ENCODE peak calls at places on chromosomes 5 and 9, in eight cellular contexts. X, G, S, I, M, F, V and E are unnamed samples.

GRCh38 chr5:40431734-40432133 is 248.0 kb upstream of the PTGER4 start:
- DNase-seq in S (no peak), F (no peak), V (no peak), X (no peak), G (no peak), I (peak; percentile 60), M (no peak), E (no peak)

GRCh38 chr5:36374275-36374862 is 72.7 kb upstream of the RANBP3L start:
- DNase-seq in M (no peak), I (no peak), X (no peak), G (no peak), V (peak; percentile 24), F (no peak), S (no peak), E (no peak)

GRCh38 chr9:135400496-135400895 is 79.1 kb upstream of the PPP1R26 start:
- DNase-seq in S (no peak), I (no peak), F (no peak), V (no peak), M (no peak), X (no peak), G (no peak), E (no peak)

GRCh38 chr9:106830527-106831140 is 32.3 kb upstream of the ZNF462 start:
- DNase-seq in X (no peak), I (no peak), M (no peak), G (no peak), F (peak; percentile 28), V (no peak), S (peak; percentile 46), E (no peak)

GRCh38 chr9:118459832-118460425 is 755.7 kb downstream of the TLR4 start:
- DNase-seq in G (no peak), I (no peak), F (peak; percentile 31), S (no peak), V (no peak), X (no peak), M (no peak), E (no peak)

GRCh38 chr5:114393159-114393558 is 31.3 kb downstream of the KCNN2 start:
- DNase-seq in S (no peak), M (no peak), F (no peak), X (no peak), G (no peak), I (no peak), V (no peak), E (no peak)

GRCh38 chr9:133855802-133856592 is 117.8 kb upstream of the SARDH start:
- DNase-seq in G (no peak), I (peak; percentile 87), F (no peak), X (no peak), M (no peak), S (peak; percentile 44), V (no peak), E (no peak)

GRCh38 chr9:104682642-104683041 is 11.7 kb upstream of the OR13D1 start:
- DNase-seq in S (no peak), G (peak; percentile 53), V (peak; percentile 4), M (peak; percentile 73), I (no peak), F (no peak), X (peak; percentile 76), E (no peak)

GRCh38 chr9:32969270-32969669 is 32.2 kb downstream of the APTX start:
- DNase-seq in V (no peak), M (no peak), I (no peak), G (no peak), S (no peak), F (no peak), X (no peak), E (no peak)

GRCh38 chr5:139765040-139765408 is 30.6 kb upstream of the PSD2 start:
- DNase-seq in S (no peak), I (no peak), G (no peak), M (no peak), V (no peak), X (no peak), F (no peak), E (no peak)

GRCh38 chr5:67515020-67515689 is 318.6 kb upstream of the CD180 start:
- DNase-seq in G (no peak), M (no peak), F (no peak), S (no peak), I (no peak), X (no peak), V (no peak), E (no peak)

GRCh38 chr5:98121036-98121936 is 652.2 kb upstream of the RGMB start:
- DNase-seq in F (no peak), V (no peak), M (no peak), I (no peak), X (no peak), G (no peak), S (no peak), E (no peak)

GRCh38 chr5:142757564-142757963 is 12.6 kb upstream of the ARHGAP26 start:
- DNase-seq in X (no peak), I (no peak), V (no peak), F (no peak), M (no peak), G (no peak), S (no peak), E (no peak)

GRCh38 chr5:142754031-142754430 is 16.1 kb upstream of the ARHGAP26 start:
- DNase-seq in G (no peak), S (no peak), I (no peak), M (no peak), X (no peak), V (no peak), F (peak; percentile 39), E (no peak)

GRCh38 chr5:142756576-142756975 is 13.6 kb upstream of the ARHGAP26 start:
- DNase-seq in F (no peak), G (no peak), M (no peak), I (no peak), S (no peak), X (no peak), V (no peak), E (no peak)

GRCh38 chr5:142749321-142749720 is 20.9 kb upstream of the ARHGAP26 start:
- DNase-seq in I (no peak), F (no peak), X (no peak), S (no peak), G (no peak), V (peak; percentile 20), M (no peak), E (no peak)

DNA sequence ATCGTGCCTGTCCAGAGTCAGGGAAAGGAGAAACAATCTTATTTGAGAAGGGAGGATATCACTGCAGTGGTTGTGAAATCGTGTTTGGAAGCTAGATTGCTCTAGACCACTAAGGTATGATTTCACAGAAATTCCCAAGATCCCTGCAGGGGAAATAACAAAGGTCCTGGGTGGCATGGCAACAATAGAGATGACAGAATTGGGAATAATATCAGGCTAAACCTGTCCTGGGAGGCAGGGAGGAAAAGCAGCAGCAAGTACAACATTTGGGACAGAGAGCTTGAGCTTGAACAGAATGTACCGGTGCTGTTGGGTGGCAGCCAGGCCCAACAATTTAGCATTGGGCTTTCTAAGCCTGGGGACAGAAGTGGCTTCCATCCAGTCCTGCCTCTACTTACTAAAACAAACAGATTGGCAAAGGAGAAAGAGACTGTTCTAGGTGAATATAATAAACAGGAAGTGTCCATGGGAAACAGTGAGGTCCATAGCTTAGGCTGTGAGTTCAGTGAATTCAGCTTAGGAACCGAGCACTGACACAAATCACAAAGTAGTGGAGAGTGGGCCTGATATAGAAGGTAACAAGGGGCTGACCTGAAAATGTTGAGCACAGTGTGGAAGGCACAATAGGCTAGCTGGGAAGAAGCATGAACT is 16.9 kb upstream of the ARHGAP26 start:
- DNase-seq in S (peak; percentile 68), V (no peak), X (no peak), M (no peak), F (peak; percentile 76), I (no peak), G (no peak), E (peak; percentile 86)
- H3K27ac ChIP-seq in S (peak overlapping the region; percentile 62), V (no peak overlapping the region), X (no peak overlapping the region), M (no peak overlapping the region), F (peak overlapping the region; percentile 53), I (no peak overlapping the region), G (no peak overlapping the region), E (peak overlapping the region; percentile 88)

GRCh38 chr5:125829349-125829748 is 593.9 kb upstream of the GRAMD2B start:
- DNase-seq in X (peak; percentile 77), I (no peak), M (no peak), S (no peak), F (no peak), G (no peak), V (no peak), E (no peak)

GRCh38 chr5:125823572-125823971 is 599.6 kb upstream of the GRAMD2B start:
- DNase-seq in V (no peak), X (no peak), I (no peak), G (no peak), M (no peak), S (no peak), F (no peak), E (no peak)

DNA sequence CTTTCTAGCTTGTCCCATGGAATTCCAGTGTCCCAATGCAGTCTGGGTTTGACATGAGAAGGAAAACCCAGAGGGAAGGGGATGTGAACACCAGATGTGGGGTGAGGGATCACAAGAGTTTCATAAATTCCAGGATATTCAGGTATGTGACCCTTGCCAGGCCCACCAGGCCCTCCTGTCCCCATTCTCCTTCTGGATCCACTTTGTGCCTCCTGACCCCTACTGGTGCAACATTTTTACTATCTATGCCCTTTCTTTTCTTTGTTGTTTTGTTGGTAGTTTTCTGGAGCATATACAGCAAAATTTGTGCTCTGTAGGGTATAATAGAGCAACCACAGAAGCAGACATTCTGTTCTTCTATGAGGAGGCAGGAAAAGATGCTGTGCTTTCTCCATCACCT is 597.0 kb upstream of the GRAMD2B start:
- DNase-seq in I (no peak), F (no peak), G (no peak), S (no peak), V (no peak), M (no peak), X (no peak), E (no peak)
- TF ChIP-seq CTCF in I (no peak), F (no peak), G (no peak), S (no peak), V (no peak), M (peak; percentile 17), X (no peak), E (no peak)

GRCh38 chr5:107169871-107170270 is 500.9 kb downstream of the EFNA5 start:
- DNase-seq in V (no peak), F (no peak), G (no peak), I (no peak), S (no peak), M (no peak), X (no peak), E (no peak)

GRCh38 chr5:107165296-107165695 is 505.4 kb downstream of the EFNA5 start:
- DNase-seq in G (no peak), S (no peak), I (no peak), V (no peak), X (no peak), F (no peak), M (no peak), E (no peak)

DNA sequence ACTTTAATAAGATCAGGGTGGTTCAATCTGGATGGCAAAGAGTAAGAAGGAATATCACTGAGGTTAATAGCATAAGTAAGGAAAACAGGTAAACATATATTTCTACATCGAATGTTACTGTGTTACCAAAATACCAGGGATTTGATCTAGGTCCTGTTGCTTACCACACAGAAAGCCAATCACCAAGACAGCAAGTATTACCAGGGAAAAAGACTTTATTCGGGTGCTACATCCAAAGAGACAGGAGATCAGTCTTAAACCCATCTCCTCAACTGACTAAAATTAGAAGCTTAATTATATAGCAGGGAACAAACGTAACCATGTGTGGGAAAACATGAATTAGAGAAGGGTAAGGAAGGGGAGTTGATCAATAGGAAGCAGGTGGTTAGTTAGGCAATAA is 500.1 kb downstream of the EFNA5 start:
- DNase-seq in F (no peak), I (no peak), S (no peak), X (no peak), G (no peak), M (no peak), V (no peak), E (no peak)
- H3K4me3 ChIP-seq in F (no peak overlapping the region), I (no peak overlapping the region), S (no peak overlapping the region), X (no peak overlapping the region), G (no peak overlapping the region), M (no peak overlapping the region), V (no peak overlapping the region), E (no peak overlapping the region)

GRCh38 chr5:133406632-133407276 is 205.6 kb downstream of the FSTL4 start:
- DNase-seq in M (no peak), I (no peak), G (no peak), X (no peak), V (no peak), S (no peak), F (no peak), E (no peak)
- H3K27ac ChIP-seq in M (no peak overlapping the region), I (no peak overlapping the region), G (no peak overlapping the region), X (no peak overlapping the region), V (no peak overlapping the region), S (no peak overlapping the region), F (no peak overlapping the region), E (no peak overlapping the region)